ENCODE peak calls at places on chromosome 3, in ten cellular contexts. R, P, S, N, H, I, U, F, O and M are unnamed samples.

GRCh38 chr3:36707623-36708409 is 56.5 kb downstream of the DCLK3 start:
- DNase-seq in R (peak; percentile 12), P (no peak), S (no peak), N (peak; percentile 15), H (no peak), I (no peak), U (no peak), F (no peak), O (peak; percentile 40), M (no peak)

GRCh38 chr3:1235526-1236120 is 142.8 kb downstream of the CNTN6 start:
- DNase-seq in R (no peak), P (no peak), S (no peak), N (no peak), H (no peak), I (no peak), U (no peak), F (no peak), O (peak; percentile 6), M (no peak)

GRCh38 chr3:173976281-173976680 is 578.7 kb downstream of the NLGN1 start:
- DNase-seq in R (no peak), P (no peak), S (no peak), N (no peak), H (no peak), I (no peak), U (no peak), F (no peak), O (no peak), M (no peak)

GRCh38 chr3:138849541-138849940 is 14.8 kb upstream of the PIK3CB start:
- DNase-seq in R (no peak), P (no peak), S (no peak), N (no peak), H (no peak), I (no peak), U (no peak), F (no peak), O (peak; percentile 41), M (no peak)

GRCh38 chr3:120831066-120831465 is 76.9 kb upstream of the STXBP5L start:
- DNase-seq in R (peak; percentile 13), P (no peak), S (no peak), N (no peak), H (no peak), I (no peak), U (no peak), F (no peak), O (peak; percentile 74), M (no peak)

GRCh38 chr3:86269364-86270155 is 721.4 kb downstream of the VGLL3 start:
- DNase-seq in R (no peak), P (no peak), S (no peak), N (no peak), H (no peak), I (no peak), U (no peak), F (no peak), O (no peak), M (no peak)

GRCh38 chr3:149813367-149814281 is 609 bp downstream of the RNF13 start:
- DNase-seq in R (peak; percentile 28), P (peak; percentile 24), S (peak; percentile 73), N (peak; percentile 53), H (no peak), I (peak; percentile 19), U (no peak), F (no peak), O (peak; percentile 72), M (peak; percentile 71)

GRCh38 chr3:55541016-55541415 is 53.9 kb upstream of the WNT5A start:
- DNase-seq in R (no peak), P (no peak), S (no peak), N (no peak), H (no peak), I (no peak), U (no peak), F (no peak), O (no peak), M (no peak)

GRCh38 chr3:124606180-124606579 is 124.1 kb upstream of the UMPS start:
- DNase-seq in R (no peak), P (peak; percentile 34), S (no peak), N (no peak), H (no peak), I (no peak), U (no peak), F (no peak), O (no peak), M (no peak)

GRCh38 chr3:69143605-69144004 is 21.2 kb upstream of the LMOD3 start:
- DNase-seq in R (no peak), P (no peak), S (no peak), N (no peak), H (no peak), I (no peak), U (no peak), F (no peak), O (peak; percentile 24), M (no peak)

GRCh38 chr3:136957751-136958288 is at the start of gene IL20RB:
- DNase-seq in R (no peak), P (no peak), S (no peak), N (no peak), H (no peak), I (no peak), U (no peak), F (no peak), O (peak; percentile 60), M (no peak)

GRCh38 chr3:23085256-23085655 is 117.9 kb upstream of the UBE2E2 start:
- DNase-seq in R (no peak), P (no peak), S (no peak), N (no peak), H (no peak), I (no peak), U (no peak), F (no peak), O (no peak), M (no peak)

GRCh38 chr3:125916376-125916978 is 52.5 kb upstream of the ROPN1B start:
- DNase-seq in R (peak; percentile 95), P (peak; percentile 100), S (peak; percentile 90), N (no peak), H (no peak), I (peak; percentile 99), U (peak; percentile 75), F (peak; percentile 91), O (peak; percentile 93), M (peak; percentile 92)

GRCh38 chr3:99474776-99475175 is 163.6 kb upstream of the COL8A1 start:
- DNase-seq in R (no peak), P (no peak), S (no peak), N (no peak), H (no peak), I (no peak), U (no peak), F (no peak), O (no peak), M (no peak)

GRCh38 chr3:195542261-195542660 is 864 bp downstream of the PPP1R2 start:
- DNase-seq in R (no peak), P (no peak), S (no peak), N (no peak), H (no peak), I (no peak), U (no peak), F (no peak), O (no peak), M (peak; percentile 58)

GRCh38 chr3:133897547-133897946 is 1.9 kb upstream of the RAB6B start:
- DNase-seq in R (no peak), P (no peak), S (no peak), N (no peak), H (no peak), I (no peak), U (no peak), F (no peak), O (no peak), M (no peak)

GRCh38 chr3:114176890-114177289 is 2.0 kb downstream of the DRD3 start:
- DNase-seq in R (no peak), P (no peak), S (no peak), N (no peak), H (no peak), I (no peak), U (no peak), F (no peak), O (no peak), M (no peak)

GRCh38 chr3:158160958-158161357 is 51.1 kb downstream of the RSRC1 start:
- DNase-seq in R (no peak), P (no peak), S (no peak), N (no peak), H (no peak), I (no peak), U (no peak), F (no peak), O (no peak), M (no peak)

GRCh38 chr3:114338651-114339357 is 45.0 kb downstream of the TIGIT start:
- DNase-seq in R (no peak), P (no peak), S (no peak), N (no peak), H (no peak), I (no peak), U (no peak), F (no peak), O (no peak), M (no peak)

GRCh38 chr3:160928183-160928718 is 172.2 kb downstream of the PPM1L start:
- DNase-seq in R (no peak), P (no peak), S (no peak), N (no peak), H (no peak), I (no peak), U (no peak), F (peak; percentile 65), O (peak; percentile 28), M (no peak)